ENCODE peak calls at places on chromosomes 13 and 19, in ten cellular contexts. B, V, S, T, P, U, O, H, D and N are unnamed samples.

GRCh38 chr19:27997069-27997468 is 1215.9 kb downstream of the UQCRFS1 start:
- DNase-seq in B (no peak), V (no peak), S (no peak), T (no peak), P (no peak), U (no peak), O (no peak), H (no peak), D (no peak), N (no peak)

GRCh38 chr13:87147076-87147475 is 524.1 kb upstream of the SLITRK5 start:
- DNase-seq in B (no peak), V (no peak), S (no peak), T (no peak), P (no peak), U (no peak), O (no peak), H (no peak), D (no peak), N (no peak)

GRCh38 chr19:39543477-39543857 is 3.5 kb upstream of the EID2 start:
- DNase-seq in B (no peak), V (no peak), S (no peak), T (no peak), P (no peak), U (no peak), O (no peak), H (no peak), D (no peak), N (no peak)

GRCh38 chr19:40163541-40164129 is 27.6 kb upstream of the MAP3K10 start:
- DNase-seq in B (no peak), V (no peak), S (no peak), T (no peak), P (no peak), U (no peak), O (no peak), H (no peak), D (peak; percentile 12), N (no peak)

GRCh38 chr19:44643605-44644390 is at the start of gene PVR:
- DNase-seq in B (peak; percentile 34), V (peak; percentile 95), S (peak; percentile 70), T (peak; percentile 63), P (peak; percentile 42), U (peak; percentile 81), O (peak; percentile 61), H (peak; percentile 58), D (no peak), N (peak; percentile 69)

GRCh38 chr19:23914402-23915286 is at the start of gene ZNF726:
- DNase-seq in B (peak; percentile 88), V (peak; percentile 77), S (peak; percentile 36), T (no peak), P (peak; percentile 81), U (peak; percentile 94), O (peak; percentile 74), H (peak; percentile 92), D (peak; percentile 86), N (peak; percentile 95)

GRCh38 chr13:42107006-42107405 is 58.6 kb downstream of the DGKH start:
- DNase-seq in B (no peak), V (no peak), S (no peak), T (no peak), P (no peak), U (no peak), O (no peak), H (no peak), D (no peak), N (no peak)

GRCh38 chr13:94708031-94708571 is 4.2 kb downstream of the SOX21 start:
- DNase-seq in B (no peak), V (peak; percentile 48), S (peak; percentile 51), T (no peak), P (peak; percentile 52), U (no peak), O (no peak), H (no peak), D (no peak), N (peak; percentile 46)

GRCh38 chr13:46866150-46866549 is 30.7 kb downstream of the HTR2A start:
- DNase-seq in B (no peak), V (peak; percentile 21), S (peak; percentile 8), T (peak; percentile 74), P (no peak), U (no peak), O (no peak), H (peak; percentile 7), D (no peak), N (peak; percentile 21)

GRCh38 chr13:41751277-41751676 is 209.6 kb downstream of the VWA8 start:
- DNase-seq in B (no peak), V (no peak), S (no peak), T (no peak), P (no peak), U (peak; percentile 80), O (peak; percentile 59), H (peak; percentile 49), D (no peak), N (no peak)

GRCh38 chr19:31694761-31695160 is 345.5 kb upstream of the TSHZ3 start:
- DNase-seq in B (no peak), V (no peak), S (no peak), T (no peak), P (no peak), U (no peak), O (no peak), H (no peak), D (no peak), N (no peak)

GRCh38 chr13:40662866-40663265 is 3.6 kb downstream of the FOXO1 start:
- DNase-seq in B (no peak), V (no peak), S (no peak), T (no peak), P (no peak), U (no peak), O (no peak), H (no peak), D (no peak), N (no peak)

GRCh38 chr13:41916173-41916954 is 44.5 kb downstream of the VWA8 start:
- DNase-seq in B (no peak), V (no peak), S (no peak), T (peak; percentile 7), P (no peak), U (no peak), O (no peak), H (no peak), D (peak; percentile 17), N (no peak)

GRCh38 chr19:49442354-49442753 is 1.0 kb upstream of the SLC17A7 start:
- DNase-seq in B (peak; percentile 46), V (no peak), S (peak; percentile 43), T (no peak), P (no peak), U (no peak), O (peak; percentile 70), H (no peak), D (no peak), N (no peak)